ENCODE peak calls at places on chromosomes 11 and 22, in five cellular contexts. L, H, B, D and O are unnamed samples.

GRCh38 chr11:100340416-100341323 is 346.4 kb upstream of the ARHGAP42 start:
- DNase-seq in L (no peak), H (no peak), B (no peak), D (peak), O (no peak)

GRCh38 chr22:44408227-44409192 is 89.5 kb downstream of the RTL6 start:
- DNase-seq in L (no peak), H (no peak), B (no peak), D (no peak), O (no peak)

GRCh38 chr11:117281159-117281558 is 10.0 kb upstream of the BACE1-AS start:
- DNase-seq in L (no peak), H (peak), B (no peak), D (no peak), O (no peak)

GRCh38 chr11:78050964-78051831 is 12.5 kb upstream of the THRSP start:
- DNase-seq in L (no peak), H (no peak), B (no peak), D (peak), O (no peak)

GRCh38 chr11:71496421-71496820 is 30.6 kb upstream of the KRTAP5-7 start:
- DNase-seq in L (no peak), H (no peak), B (no peak), D (no peak), O (no peak)

GRCh38 chr11:70448983-70449567 is 50.7 kb downstream of the CTTN start:
- DNase-seq in L (no peak), H (no peak), B (no peak), D (peak), O (no peak)

GRCh38 chr11:111378773-111379499 is at the start of gene POU2AF1:
- DNase-seq in L (no peak), H (no peak), B (no peak), D (peak), O (no peak)

GRCh38 chr11:69320756-69321741 is 27.1 kb downstream of the MYEOV start:
- DNase-seq in L (no peak), H (no peak), B (no peak), D (no peak), O (no peak)

GRCh38 chr22:42773161-42773560 is 52.5 kb upstream of the A4GALT start:
- DNase-seq in L (no peak), H (no peak), B (no peak), D (no peak), O (no peak)

GRCh38 chr11:83063073-83063754 is 8.5 kb downstream of the RAB30 start:
- DNase-seq in L (no peak), H (no peak), B (no peak), D (peak), O (no peak)

GRCh38 chr11:61924016-61924360 is 6.6 kb upstream of the RAB3IL1 start:
- DNase-seq in L (no peak), H (no peak), B (no peak), D (no peak), O (no peak)

GRCh38 chr11:6746086-6746618 is 25.6 kb downstream of the OR2AG2 start:
- DNase-seq in L (no peak), H (no peak), B (no peak), D (no peak), O (no peak)

GRCh38 chr11:76120513-76121081 is 85.7 kb downstream of the WNT11 start:
- DNase-seq in L (no peak), H (no peak), B (no peak), D (peak), O (no peak)

GRCh38 chr11:78290293-78291176 is 101.8 kb downstream of the USP35 start:
- DNase-seq in L (no peak), H (peak), B (no peak), D (no peak), O (no peak)

GRCh38 chr22:36453266-36453607 is 28.2 kb downstream of the TXN2 start:
- DNase-seq in L (no peak), H (no peak), B (no peak), D (no peak), O (no peak)

GRCh38 chr22:23512738-23513137 is 67.4 kb downstream of the IGLL1 start:
- DNase-seq in L (no peak), H (no peak), B (no peak), D (no peak), O (no peak)

GRCh38 chr22:27480487-27480886 is 321.1 kb downstream of the MN1 start:
- DNase-seq in L (peak), H (no peak), B (peak), D (peak), O (peak)

GRCh38 chr22:31659246-31659645 is 2.8 kb downstream of the PISD start:
- DNase-seq in L (no peak), H (no peak), B (no peak), D (no peak), O (no peak)

GRCh38 chr11:64095286-64095825 is 59.6 kb downstream of the FLRT1 start:
- DNase-seq in L (no peak), H (no peak), B (no peak), D (no peak), O (no peak)

GRCh38 chr11:7577883-7578242 is 64.1 kb downstream of the PPFIBP2 start:
- DNase-seq in L (no peak), H (no peak), B (no peak), D (peak), O (no peak)

GRCh38 chr11:35927730-35928129 is 16.1 kb upstream of the LDLRAD3 start:
- DNase-seq in L (no peak), H (no peak), B (no peak), D (no peak), O (no peak)

GRCh38 chr11:11389238-11389637 is 36.2 kb upstream of the CSNK2A3 start:
- DNase-seq in L (no peak), H (no peak), B (no peak), D (no peak), O (no peak)

GRCh38 chr22:21646608-21647590 is 4.8 kb downstream of the SDF2L1 start:
- DNase-seq in L (peak), H (peak), B (peak), D (peak), O (peak)

GRCh38 chr11:82523141-82523540 is 210.5 kb downstream of the FAM181B start:
- DNase-seq in L (no peak), H (no peak), B (no peak), D (peak), O (peak)

GRCh38 chr11:71284525-71285092 is 32.2 kb upstream of the SHANK2 start:
- DNase-seq in L (peak), H (no peak), B (no peak), D (no peak), O (no peak)

GRCh38 chr22:17077255-17077654 is 7.5 kb upstream of the IL17RA start:
- DNase-seq in L (no peak), H (peak), B (no peak), D (no peak), O (no peak)